ENCODE peak calls at places on chromosomes 12 and 14, in five cellular contexts. I is non-pigmented ciliary epithelial cell, S is neural progenitor cell, A is colonic mucosa, L is neural crest cell. C is an unnamed sample.

GRCh38 chr14:103905861-103906456 is 22.3 kb upstream of the TDRD9 start:
- DNase-seq in L (no peak), S (peak), A (no peak), I (no peak), C (no peak)

GRCh38 chr12:13152281-13152680 is 44.2 kb upstream of the EMP1 start:
- DNase-seq in S (no peak), I (no peak), L (no peak), A (no peak), C (peak)

GRCh38 chr14:91113829-91114078 is at the start of gene DGLUCY:
- DNase-seq in L (no peak), I (no peak), S (no peak), A (peak), C (peak)

GRCh38 chr12:3293446-3294161 is 197.4 kb upstream of the PRMT8 start:
- DNase-seq in I (no peak), L (no peak), S (no peak), A (no peak), C (no peak)

GRCh38 chr12:65631621-65632111 is 192.6 kb upstream of the HMGA2 start:
- DNase-seq in I (peak), A (no peak), S (no peak), L (no peak), C (peak)

GRCh38 chr14:95272057-95272456 is 47.7 kb downstream of the CLMN start:
- DNase-seq in A (no peak), L (no peak), I (no peak), S (no peak), C (no peak)

GRCh38 chr12:830111-830867 is 77.9 kb downstream of the WNK1 start:
- DNase-seq in I (no peak), L (no peak), A (no peak), S (no peak), C (no peak)

GRCh38 chr14:67331368-67332125 is 28.1 kb downstream of the ATP6V1D start:
- DNase-seq in I (peak), L (no peak), S (no peak), A (no peak), C (no peak)

GRCh38 chr12:27969011-27969900 is 3.3 kb downstream of the PTHLH start:
- DNase-seq in A (no peak), S (peak), I (no peak), L (peak), C (peak)

GRCh38 chr14:88245321-88245720 is 77.7 kb downstream of the KCNK10 start:
- DNase-seq in S (peak), A (no peak), I (no peak), L (peak), C (peak)

GRCh38 chr12:130097798-130098255 is 64.4 kb upstream of the FZD10 start:
- DNase-seq in S (no peak), I (no peak), L (no peak), A (no peak), C (no peak)

GRCh38 chr14:53741379-53742225 is 215.0 kb downstream of the BMP4 start:
- DNase-seq in A (no peak), I (no peak), S (no peak), L (no peak), C (no peak)

GRCh38 chr12:94263905-94264655 is 115.7 kb downstream of the PLXNC1 start:
- DNase-seq in L (no peak), I (peak), S (peak), A (no peak), C (no peak)

GRCh38 chr12:25352078-25352918 is 101.6 kb upstream of the KRAS start:
- DNase-seq in L (no peak), A (no peak), S (no peak), I (peak), C (no peak)

GRCh38 chr14:90758959-90759358 is 57.3 kb downstream of the TTC7B start:
- DNase-seq in S (no peak), I (no peak), L (no peak), A (peak), C (no peak)

GRCh38 chr12:93783827-93784226 is 106.7 kb downstream of the CRADD start:
- DNase-seq in A (no peak), S (no peak), L (no peak), I (no peak), C (no peak)

GRCh38 chr12:119988440-119988787 is 622 bp upstream of the BICDL1 start:
- DNase-seq in S (no peak), L (no peak), A (no peak), I (peak), C (no peak)

GRCh38 chr14:28348797-28349196 is 417.8 kb upstream of the FOXG1 start:
- DNase-seq in L (no peak), A (no peak), I (no peak), S (no peak), C (no peak)

C was measured in SW480.